ENCODE peak calls at places on chromosome 12, in four cellular contexts. J is NCI-H510A treated with DMSO at 0.1 percent for 48 hours, C is MCF 10A, F is activated T-cell treated with anti-CD3 and anti-CD28 coated beads for 4 hours. H is an unnamed sample.
A peak's percentile ranks its signal among the peaks of the same experiment; 100 is the strongest.

GRCh38 chr12:27236498-27236897 is 7.6 kb upstream of the STK38L start:
- DNase-seq in C (no peak), J (no peak), F (no peak), H (no peak)

GRCh38 chr12:94277426-94278000 is 129.1 kb downstream of the PLXNC1 start:
- DNase-seq in F (no peak), C (no peak), J (no peak), H (no peak)

GRCh38 chr12:69512820-69513219 is 42.6 kb downstream of the FRS2 start:
- DNase-seq in J (no peak), C (no peak), F (no peak), H (no peak)

GRCh38 chr12:2284857-2285256 is 232.1 kb downstream of the CACNA1C start:
- DNase-seq in J (peak; percentile 78), C (peak; percentile 78), F (no peak), H (peak; percentile 27)

GRCh38 chr12:49872381-49872780 is 29.5 kb upstream of the BCDIN3D start:
- DNase-seq in J (no peak), F (no peak), C (no peak), H (no peak)

GRCh38 chr12:70853326-70853725 is 67.2 kb downstream of the PTPRR start:
- DNase-seq in C (peak; percentile 95), J (no peak), F (no peak), H (peak; percentile 33)

GRCh38 chr12:123064356-123064755 is 83.9 kb downstream of the ARL6IP4 start:
- DNase-seq in C (no peak), J (no peak), F (no peak), H (peak; percentile 25)

GRCh38 chr12:2791086-2791485 is 3.7 kb upstream of the FKBP4 start:
- DNase-seq in C (no peak), J (no peak), F (no peak), H (no peak)

GRCh38 chr12:105946541-105946940 is 192.2 kb downstream of the NUAK1 start:
- DNase-seq in F (no peak), C (no peak), J (no peak), H (no peak)

GRCh38 chr12:50088577-50089335 is 3.6 kb downstream of the SMARCD1 start:
- DNase-seq in C (peak; percentile 73), J (peak; percentile 73), F (peak; percentile 49), H (peak; percentile 14)

GRCh38 chr12:7361271-7361670 is 57.4 kb downstream of the ACSM4 start:
- DNase-seq in J (no peak), F (no peak), C (no peak), H (no peak)

GRCh38 chr12:107449891-107450290 is 235.7 kb upstream of the PWP1 start:
- DNase-seq in J (no peak), C (no peak), F (no peak), H (no peak)

GRCh38 chr12:15788266-15789214 is 648 bp downstream of the EPS8 start:
- DNase-seq in C (peak; percentile 76), J (peak; percentile 63), F (peak; percentile 2), H (no peak)

GRCh38 chr12:132308311-132309161 is 20.9 kb downstream of the GALNT9 start:
- DNase-seq in F (no peak), J (no peak), C (no peak), H (no peak)

GRCh38 chr12:57465030-57465746 is 5.6 kb downstream of the GLI1 start:
- DNase-seq in C (no peak), F (no peak), J (no peak), H (no peak)